ENCODE peak calls at places on chromosomes 13 and 19, in six cellular contexts. K, Y, X, I, F and C are unnamed samples.

GRCh38 chr19:5977222-5977784 is 637 bp downstream of the RANBP3 start:
- DNase-seq in K (no peak), Y (no peak), X (no peak), I (no peak), F (no peak), C (no peak)

GRCh38 chr19:11587973-11588631 is 9.2 kb upstream of the ZNF627 start:
- DNase-seq in K (no peak), Y (no peak), X (no peak), I (no peak), F (no peak), C (no peak)

GRCh38 chr13:50668044-50668443 is 175.4 kb downstream of the DLEU7 start:
- DNase-seq in K (no peak), Y (no peak), X (no peak), I (no peak), F (no peak), C (no peak)

GRCh38 chr13:102309110-102309509 is 92.7 kb downstream of the FGF14 start:
- DNase-seq in K (no peak), Y (no peak), X (peak; percentile 23), I (no peak), F (no peak), C (no peak)

GRCh38 chr19:45587873-45588272 is 3.3 kb upstream of the OPA3 start:
- DNase-seq in K (no peak), Y (no peak), X (no peak), I (no peak), F (no peak), C (no peak)

GRCh38 chr13:59893261-59893660 is 270.5 kb downstream of the DIAPH3 start:
- DNase-seq in K (no peak), Y (no peak), X (no peak), I (no peak), F (no peak), C (no peak)

GRCh38 chr19:51901860-51902259 is 3.0 kb downstream of the ZNF649 start:
- DNase-seq in K (no peak), Y (no peak), X (no peak), I (no peak), F (no peak), C (peak; percentile 14)

GRCh38 chr13:76389321-76389720 is 496.9 kb downstream of the KCTD12 start:
- DNase-seq in K (no peak), Y (no peak), X (no peak), I (no peak), F (no peak), C (peak; percentile 4)

GRCh38 chr19:11069451-11070009 is 19.7 kb upstream of the LDLR start:
- DNase-seq in K (no peak), Y (no peak), X (no peak), I (peak; percentile 4), F (no peak), C (no peak)

GRCh38 chr19:6210721-6211600 is 68.8 kb downstream of the MLLT1 start:
- DNase-seq in K (no peak), Y (no peak), X (no peak), I (no peak), F (no peak), C (no peak)

GRCh38 chr19:7665076-7665475 is 3.8 kb upstream of the RETN start:
- DNase-seq in K (peak; percentile 54), Y (no peak), X (peak; percentile 91), I (peak; percentile 71), F (no peak), C (peak; percentile 80)

GRCh38 chr13:83496501-83496900 is 385.8 kb downstream of the SLITRK1 start:
- DNase-seq in K (no peak), Y (no peak), X (no peak), I (no peak), F (no peak), C (no peak)

GRCh38 chr19:15062036-15062435 is 12.8 kb downstream of the CASP14 start:
- DNase-seq in K (no peak), Y (no peak), X (no peak), I (no peak), F (no peak), C (no peak)

GRCh38 chr13:100363874-100364273 is 224.7 kb downstream of the GGACT start:
- DNase-seq in K (peak; percentile 2), Y (no peak), X (peak; percentile 35), I (peak; percentile 3), F (no peak), C (peak; percentile 67)

GRCh38 chr13:23617551-23618014 is 47.4 kb downstream of the TNFRSF19 start:
- DNase-seq in K (peak; percentile 70), Y (no peak), X (peak; percentile 93), I (peak; percentile 61), F (no peak), C (peak; percentile 65)

GRCh38 chr19:7699422-7700127 is 2.4 kb downstream of the FCER2 start:
- DNase-seq in K (no peak), Y (no peak), X (no peak), I (no peak), F (no peak), C (peak; percentile 57)

GRCh38 chr19:10289836-10290438 is at the start of gene ICAM5:
- DNase-seq in K (no peak), Y (no peak), X (peak; percentile 48), I (no peak), F (peak; percentile 57), C (peak; percentile 58)

GRCh38 chr19:4977299-4978174 is 8.6 kb downstream of the KDM4B start:
- DNase-seq in K (peak; percentile 94), Y (no peak), X (peak; percentile 94), I (peak; percentile 92), F (no peak), C (peak; percentile 95)

GRCh38 chr13:46296920-46297319 is 85.2 kb downstream of the LRRC63 start:
- DNase-seq in K (peak; percentile 98), Y (no peak), X (peak; percentile 79), I (peak; percentile 94), F (peak; percentile 19), C (peak; percentile 80)

GRCh38 chr13:113337556-113337955 is 26.4 kb downstream of the GRTP1 start:
- DNase-seq in K (no peak), Y (no peak), X (no peak), I (no peak), F (no peak), C (no peak)

GRCh38 chr13:103229674-103230073 is 163.5 kb upstream of the SLC10A2 start:
- DNase-seq in K (no peak), Y (no peak), X (peak; percentile 4), I (no peak), F (no peak), C (no peak)

GRCh38 chr19:37914908-37915307 is 7.9 kb downstream of the SIPA1L3 start:
- DNase-seq in K (no peak), Y (no peak), X (no peak), I (no peak), F (no peak), C (no peak)

GRCh38 chr19:39917561-39918182 is 16.8 kb downstream of the FCGBP start:
- DNase-seq in K (no peak), Y (no peak), X (no peak), I (no peak), F (no peak), C (no peak)

GRCh38 chr13:29954082-29955043 is 103.9 kb upstream of the UBL3 start:
- DNase-seq in K (no peak), Y (no peak), X (no peak), I (no peak), F (no peak), C (no peak)

DNA sequence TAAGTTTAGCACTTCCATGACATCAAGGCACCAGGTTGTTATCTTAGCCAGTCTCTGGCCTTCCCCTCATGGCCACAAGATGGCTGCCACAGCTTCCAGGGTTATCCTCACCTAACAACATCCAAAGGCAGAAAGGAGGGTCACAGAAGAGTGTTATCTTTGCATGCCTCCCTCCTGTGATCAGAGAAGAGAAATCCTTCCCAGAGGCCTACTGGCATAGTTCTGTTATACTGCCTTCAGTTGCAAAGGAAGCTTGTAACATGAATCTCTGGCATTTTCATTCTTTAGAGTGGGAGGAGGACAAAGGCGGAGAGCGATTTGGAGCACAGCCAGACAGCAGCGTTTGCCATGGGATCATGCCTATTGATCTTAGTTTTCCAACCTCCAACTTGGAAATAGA is 135.6 kb downstream of the DNAJC15 start:
- DNase-seq in K (peak; percentile 45), Y (no peak), X (peak; percentile 74), I (peak; percentile 67), F (no peak), C (peak; percentile 55)
- TF ChIP-seq CTCF in K (peak; percentile 23), Y (no peak), X (peak; percentile 50), I (peak; percentile 22), F (peak; percentile 12), C (peak; percentile 12)

GRCh38 chr19:41939861-41940442 is 11.7 kb upstream of the ERFL start:
- DNase-seq in K (no peak), Y (no peak), X (no peak), I (no peak), F (no peak), C (no peak)
- H3K4me3 ChIP-seq in K (peak overlapping the region; percentile 62), Y (peak overlapping the region; percentile 43), X (peak overlapping the region; percentile 54), I (peak overlapping the region; percentile 46), F (no peak overlapping the region), C (peak overlapping the region; percentile 70)

DNA sequence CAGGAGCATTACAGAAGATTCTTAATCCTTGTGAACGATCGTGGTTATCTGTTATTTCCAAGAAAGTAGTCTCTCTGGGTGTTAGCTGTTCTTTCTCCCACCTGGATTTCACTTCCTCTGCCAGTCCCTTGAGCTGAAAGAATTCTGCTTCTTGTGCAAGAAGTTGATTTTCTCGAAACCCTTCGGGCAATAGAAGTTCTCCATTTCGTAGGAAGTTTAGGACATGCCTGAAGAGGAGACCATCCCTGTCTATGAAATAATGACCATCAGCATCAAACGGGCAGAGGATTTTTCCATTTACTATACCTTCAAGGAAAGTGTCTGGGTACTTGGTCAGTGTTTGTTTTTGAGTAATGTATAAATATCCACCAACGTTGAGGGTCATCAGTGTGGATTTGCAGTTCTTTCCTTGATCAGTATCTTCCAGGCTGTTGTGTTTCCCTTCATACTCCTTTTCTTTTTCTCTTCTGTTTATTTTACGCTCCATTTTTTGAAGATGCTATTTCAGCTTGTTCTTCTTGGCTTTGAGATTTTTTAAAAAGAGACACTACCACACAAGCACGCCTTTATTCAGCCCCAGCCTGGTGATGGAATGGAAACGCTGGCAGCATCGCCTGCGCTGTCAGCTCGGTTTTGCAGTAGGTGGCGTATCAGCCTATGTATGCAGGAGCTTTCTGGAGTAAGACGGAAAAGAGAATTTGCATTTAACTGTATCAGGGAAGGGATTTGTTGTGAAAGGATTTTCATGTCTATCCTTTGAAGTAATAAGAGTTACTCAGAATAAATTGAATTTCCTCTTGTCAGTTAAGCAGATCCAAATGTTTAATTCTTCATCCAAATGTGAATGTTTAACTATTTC is 6.5 kb downstream of the KCTD4 start:
- DNase-seq in K (peak; percentile 46), Y (peak; percentile 39), X (peak; percentile 80), I (peak; percentile 74), F (no peak), C (no peak)
- TF ChIP-seq CTCF in K (peak; percentile 56), Y (no peak), X (peak; percentile 80), I (peak; percentile 68), F (no peak), C (no peak)

DNA sequence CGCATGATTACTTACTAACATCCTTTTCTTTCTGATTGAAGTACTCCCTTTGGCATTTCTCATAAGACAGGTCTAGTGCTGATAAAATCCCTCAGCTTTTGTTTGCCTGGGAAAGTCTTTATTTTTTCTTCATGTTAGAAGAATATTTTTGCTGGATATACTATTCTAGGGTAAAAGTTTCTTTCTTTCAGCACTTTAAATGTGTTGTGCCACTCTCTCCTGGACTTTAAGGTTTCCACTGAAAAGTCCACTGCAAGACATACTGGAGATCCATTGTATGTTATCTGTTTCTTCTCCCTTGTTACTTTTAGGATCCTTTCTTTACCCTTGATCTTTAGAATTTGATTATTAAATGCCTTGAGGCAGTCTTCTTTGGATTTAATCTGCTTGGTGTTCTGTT is 796.7 kb downstream of the UQCRFS1 start:
- DNase-seq in K (no peak), Y (no peak), X (no peak), I (no peak), F (no peak), C (no peak)
- H3K4me3 ChIP-seq in K (no peak overlapping the region), Y (no peak overlapping the region), X (no peak overlapping the region), I (no peak overlapping the region), F (no peak overlapping the region), C (no peak overlapping the region)